ENCODE peak calls at places on chromosome 4, in nine cellular contexts. One of them, this sample, is unnamed.

GRCh38 chr4:182143822-182144620 is 99.2 kb upstream of the TENM3 start:
- DNase-seq in fibroblast of mammary gland: peak
- DNase-seq in A549: peak
- DNase-seq in astrocyte of the spinal cord: peak
- DNase-seq in neural crest cell: peak
- DNase-seq in bronchial epithelial cell: no peak
- DNase-seq in choroid plexus epithelial cell: peak
- DNase-seq in A673: peak
- DNase-seq in CD4-positive, alpha-beta T cell: no peak
- DNase-seq in this sample: peak

GRCh38 chr4:121192500-121192899 is 28.4 kb upstream of the TNIP3 start:
- DNase-seq in A673: peak
- DNase-seq in choroid plexus epithelial cell: peak
- DNase-seq in bronchial epithelial cell: peak
- DNase-seq in A549: no peak
- DNase-seq in fibroblast of mammary gland: peak
- DNase-seq in astrocyte of the spinal cord: peak
- DNase-seq in neural crest cell: peak
- DNase-seq in CD4-positive, alpha-beta T cell: no peak
- DNase-seq in this sample: no peak

GRCh38 chr4:121256346-121256745 is 92.2 kb upstream of the TNIP3 start:
- DNase-seq in A673: peak
- DNase-seq in choroid plexus epithelial cell: peak
- DNase-seq in A549: no peak
- DNase-seq in neural crest cell: no peak
- DNase-seq in fibroblast of mammary gland: peak
- DNase-seq in bronchial epithelial cell: peak
- DNase-seq in astrocyte of the spinal cord: peak
- DNase-seq in CD4-positive, alpha-beta T cell: peak
- DNase-seq in this sample: no peak

GRCh38 chr4:123102897-123103489 is 180.6 kb upstream of the NUDT6 start:
- DNase-seq in CD4-positive, alpha-beta T cell: no peak
- DNase-seq in bronchial epithelial cell: peak
- DNase-seq in A673: peak
- DNase-seq in astrocyte of the spinal cord: peak
- DNase-seq in choroid plexus epithelial cell: peak
- DNase-seq in A549: peak
- DNase-seq in fibroblast of mammary gland: peak
- DNase-seq in neural crest cell: no peak
- DNase-seq in this sample: no peak

GRCh38 chr4:54645830-54646229 is 11.9 kb upstream of the KIT start:
- DNase-seq in neural crest cell: no peak
- DNase-seq in fibroblast of mammary gland: no peak
- DNase-seq in CD4-positive, alpha-beta T cell: no peak
- DNase-seq in A549: no peak
- DNase-seq in bronchial epithelial cell: no peak
- DNase-seq in choroid plexus epithelial cell: no peak
- DNase-seq in A673: no peak
- DNase-seq in astrocyte of the spinal cord: no peak
- DNase-seq in this sample: no peak

GRCh38 chr4:41734366-41734765 is 14.2 kb downstream of the PHOX2B start:
- DNase-seq in fibroblast of mammary gland: no peak
- DNase-seq in choroid plexus epithelial cell: no peak
- DNase-seq in neural crest cell: no peak
- DNase-seq in astrocyte of the spinal cord: no peak
- DNase-seq in bronchial epithelial cell: peak
- DNase-seq in A673: no peak
- DNase-seq in CD4-positive, alpha-beta T cell: no peak
- DNase-seq in A549: no peak
- DNase-seq in this sample: no peak

GRCh38 chr4:48333587-48333986 is 7.7 kb upstream of the SLAIN2 start:
- DNase-seq in bronchial epithelial cell: no peak
- DNase-seq in A549: no peak
- DNase-seq in A673: no peak
- DNase-seq in fibroblast of mammary gland: no peak
- DNase-seq in neural crest cell: no peak
- DNase-seq in CD4-positive, alpha-beta T cell: no peak
- DNase-seq in astrocyte of the spinal cord: no peak
- DNase-seq in choroid plexus epithelial cell: no peak
- DNase-seq in this sample: no peak

GRCh38 chr4:140635606-140636005 is 66.8 kb upstream of the UCP1 start:
- DNase-seq in CD4-positive, alpha-beta T cell: no peak
- DNase-seq in choroid plexus epithelial cell: peak
- DNase-seq in astrocyte of the spinal cord: peak
- DNase-seq in bronchial epithelial cell: peak
- DNase-seq in neural crest cell: no peak
- DNase-seq in fibroblast of mammary gland: no peak
- DNase-seq in A549: peak
- DNase-seq in A673: no peak
- DNase-seq in this sample: no peak

GRCh38 chr4:137116144-137116543 is 416.1 kb downstream of the PCDH18 start:
- DNase-seq in astrocyte of the spinal cord: peak
- DNase-seq in CD4-positive, alpha-beta T cell: no peak
- DNase-seq in A673: no peak
- DNase-seq in choroid plexus epithelial cell: no peak
- DNase-seq in neural crest cell: no peak
- DNase-seq in A549: no peak
- DNase-seq in fibroblast of mammary gland: peak
- DNase-seq in bronchial epithelial cell: peak
- DNase-seq in this sample: no peak

GRCh38 chr4:81040175-81040659 is 9.7 kb downstream of the BMP3 start:
- DNase-seq in bronchial epithelial cell: peak
- DNase-seq in A673: peak
- DNase-seq in CD4-positive, alpha-beta T cell: no peak
- DNase-seq in astrocyte of the spinal cord: peak
- DNase-seq in A549: no peak
- DNase-seq in choroid plexus epithelial cell: peak
- DNase-seq in neural crest cell: no peak
- DNase-seq in fibroblast of mammary gland: peak
- DNase-seq in this sample: no peak

GRCh38 chr4:176920694-176921093 is 128.0 kb upstream of the VEGFC start:
- DNase-seq in A549: no peak
- DNase-seq in A673: no peak
- DNase-seq in bronchial epithelial cell: peak
- DNase-seq in choroid plexus epithelial cell: peak
- DNase-seq in fibroblast of mammary gland: peak
- DNase-seq in CD4-positive, alpha-beta T cell: no peak
- DNase-seq in astrocyte of the spinal cord: peak
- DNase-seq in neural crest cell: no peak
- DNase-seq in this sample: no peak

GRCh38 chr4:128942547-128942946 is 133.0 kb downstream of the JADE1 start:
- DNase-seq in A549: no peak
- DNase-seq in choroid plexus epithelial cell: peak
- DNase-seq in bronchial epithelial cell: no peak
- DNase-seq in A673: no peak
- DNase-seq in fibroblast of mammary gland: no peak
- DNase-seq in astrocyte of the spinal cord: peak
- DNase-seq in CD4-positive, alpha-beta T cell: no peak
- DNase-seq in neural crest cell: no peak
- DNase-seq in this sample: no peak

GRCh38 chr4:165383757-165384156 is 4.9 kb downstream of the CPE start:
- DNase-seq in fibroblast of mammary gland: peak
- DNase-seq in A549: no peak
- DNase-seq in bronchial epithelial cell: peak
- DNase-seq in neural crest cell: no peak
- DNase-seq in A673: no peak
- DNase-seq in choroid plexus epithelial cell: peak
- DNase-seq in CD4-positive, alpha-beta T cell: no peak
- DNase-seq in astrocyte of the spinal cord: peak
- DNase-seq in this sample: no peak

GRCh38 chr4:81631958-81632439 is 160.3 kb upstream of the RASGEF1B start:
- DNase-seq in A673: peak
- DNase-seq in A549: no peak
- DNase-seq in bronchial epithelial cell: peak
- DNase-seq in choroid plexus epithelial cell: peak
- DNase-seq in CD4-positive, alpha-beta T cell: no peak
- DNase-seq in fibroblast of mammary gland: peak
- DNase-seq in astrocyte of the spinal cord: peak
- DNase-seq in neural crest cell: no peak
- DNase-seq in this sample: no peak

GRCh38 chr4:962231-963208 is 10.8 kb downstream of the DGKQ start:
- DNase-seq in A549: no peak
- DNase-seq in A673: no peak
- DNase-seq in CD4-positive, alpha-beta T cell: no peak
- DNase-seq in astrocyte of the spinal cord: no peak
- DNase-seq in bronchial epithelial cell: no peak
- DNase-seq in fibroblast of mammary gland: no peak
- DNase-seq in neural crest cell: no peak
- DNase-seq in choroid plexus epithelial cell: no peak
- DNase-seq in this sample: no peak

GRCh38 chr4:98963538-98964433 is 31.7 kb upstream of the METAP1 start:
- DNase-seq in A549: no peak
- DNase-seq in neural crest cell: no peak
- DNase-seq in choroid plexus epithelial cell: no peak
- DNase-seq in astrocyte of the spinal cord: peak
- DNase-seq in fibroblast of mammary gland: peak
- DNase-seq in bronchial epithelial cell: peak
- DNase-seq in A673: no peak
- DNase-seq in CD4-positive, alpha-beta T cell: no peak
- DNase-seq in this sample: no peak

GRCh38 chr4:109816082-109816442 is 500 bp downstream of the GAR1 start:
- DNase-seq in neural crest cell: no peak
- DNase-seq in choroid plexus epithelial cell: no peak
- DNase-seq in bronchial epithelial cell: no peak
- DNase-seq in A673: no peak
- DNase-seq in astrocyte of the spinal cord: no peak
- DNase-seq in fibroblast of mammary gland: no peak
- DNase-seq in CD4-positive, alpha-beta T cell: peak
- DNase-seq in A549: no peak
- DNase-seq in this sample: no peak

DNA sequence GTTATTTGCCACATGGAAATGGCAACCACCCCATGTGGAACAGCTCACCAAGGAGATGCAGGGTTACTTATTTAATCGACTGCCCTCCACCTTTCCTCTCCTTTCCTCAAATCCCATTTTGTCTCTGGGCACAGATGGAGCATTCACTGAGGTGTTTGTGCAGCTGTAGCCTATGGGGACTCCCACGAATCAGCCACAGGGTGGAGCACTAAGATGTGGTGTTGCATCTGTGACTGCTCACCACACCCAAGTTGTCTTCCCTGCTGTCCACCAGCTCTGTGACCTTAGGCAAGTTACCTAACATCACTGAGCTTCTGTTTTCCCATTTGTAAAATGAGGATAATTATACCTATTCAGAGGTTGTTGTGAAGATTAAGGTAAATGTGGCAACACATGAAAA is 252.4 kb upstream of the CPEB2 start:
- DNase-seq in CD4-positive, alpha-beta T cell: no peak
- DNase-seq in neural crest cell: no peak
- DNase-seq in fibroblast of mammary gland: peak
- DNase-seq in bronchial epithelial cell: peak
- DNase-seq in astrocyte of the spinal cord: peak
- DNase-seq in A549: no peak
- DNase-seq in choroid plexus epithelial cell: peak
- DNase-seq in A673: peak
- DNase-seq in this sample: no peak
- TF ChIP-seq CTCF in CD4-positive, alpha-beta T cell: peak
- TF ChIP-seq CTCF in neural crest cell: peak
- TF ChIP-seq CTCF in fibroblast of mammary gland: peak
- TF ChIP-seq CTCF in bronchial epithelial cell: peak
- TF ChIP-seq CTCF in astrocyte of the spinal cord: peak
- TF ChIP-seq CTCF in A549: no peak
- TF ChIP-seq CTCF in choroid plexus epithelial cell: peak
- TF ChIP-seq CTCF in A673: peak
- TF ChIP-seq CTCF in this sample: peak

DNA sequence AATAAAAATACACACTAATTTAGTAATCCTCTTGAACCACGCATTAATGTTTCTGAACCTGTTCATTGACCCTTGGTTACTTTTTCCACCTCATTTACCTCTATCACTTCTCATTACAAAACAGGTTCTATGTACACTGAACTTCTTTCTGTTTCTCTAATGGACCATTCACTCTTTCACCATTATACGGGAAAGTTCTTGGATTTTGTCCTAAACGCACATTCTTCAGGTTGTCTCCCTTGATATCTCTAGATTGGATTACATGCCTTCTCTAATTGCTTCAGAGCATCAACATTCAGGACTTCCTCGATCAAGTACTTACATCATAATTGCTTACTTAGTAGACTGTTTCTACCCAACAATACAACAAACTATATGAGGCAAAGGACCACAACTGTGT is 359.4 kb upstream of the FSTL5 start:
- DNase-seq in bronchial epithelial cell: no peak
- DNase-seq in CD4-positive, alpha-beta T cell: no peak
- DNase-seq in choroid plexus epithelial cell: peak
- DNase-seq in neural crest cell: no peak
- DNase-seq in fibroblast of mammary gland: no peak
- DNase-seq in astrocyte of the spinal cord: peak
- DNase-seq in A673: peak
- DNase-seq in A549: no peak
- DNase-seq in this sample: no peak
- TF ChIP-seq CTCF in bronchial epithelial cell: no peak
- TF ChIP-seq CTCF in CD4-positive, alpha-beta T cell: no peak
- TF ChIP-seq CTCF in choroid plexus epithelial cell: no peak
- TF ChIP-seq CTCF in neural crest cell: no peak
- TF ChIP-seq CTCF in fibroblast of mammary gland: no peak
- TF ChIP-seq CTCF in astrocyte of the spinal cord: no peak
- TF ChIP-seq CTCF in A673: no peak
- TF ChIP-seq CTCF in A549: no peak
- TF ChIP-seq CTCF in this sample: no peak

DNA sequence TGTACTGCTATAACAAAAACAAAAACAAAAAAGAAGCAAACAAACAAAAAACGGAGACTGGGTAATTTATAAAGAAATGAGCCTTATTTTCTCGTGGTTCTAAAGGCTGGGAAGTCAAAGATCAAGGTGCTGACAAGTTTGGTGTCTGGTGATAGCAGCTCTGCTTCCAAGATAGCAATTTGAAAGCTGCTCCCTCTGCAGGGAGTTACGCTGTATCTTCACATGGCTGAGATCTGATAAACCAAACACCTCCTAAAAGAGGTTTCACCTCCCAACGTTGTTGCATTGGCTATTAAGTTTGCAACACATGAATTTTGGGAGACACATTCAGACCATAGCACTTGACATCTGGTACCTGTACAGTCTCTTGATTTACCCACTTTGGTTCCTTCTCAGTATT is 854.2 kb downstream of the CENPC start:
- DNase-seq in fibroblast of mammary gland: no peak
- DNase-seq in bronchial epithelial cell: no peak
- DNase-seq in neural crest cell: no peak
- DNase-seq in CD4-positive, alpha-beta T cell: no peak
- DNase-seq in choroid plexus epithelial cell: peak
- DNase-seq in A673: no peak
- DNase-seq in astrocyte of the spinal cord: no peak
- DNase-seq in A549: no peak
- DNase-seq in this sample: no peak
- TF ChIP-seq CTCF in fibroblast of mammary gland: no peak
- TF ChIP-seq CTCF in bronchial epithelial cell: no peak
- TF ChIP-seq CTCF in neural crest cell: no peak
- TF ChIP-seq CTCF in CD4-positive, alpha-beta T cell: no peak
- TF ChIP-seq CTCF in choroid plexus epithelial cell: peak
- TF ChIP-seq CTCF in A673: no peak
- TF ChIP-seq CTCF in astrocyte of the spinal cord: peak
- TF ChIP-seq CTCF in A549: no peak
- TF ChIP-seq CTCF in this sample: no peak

DNA sequence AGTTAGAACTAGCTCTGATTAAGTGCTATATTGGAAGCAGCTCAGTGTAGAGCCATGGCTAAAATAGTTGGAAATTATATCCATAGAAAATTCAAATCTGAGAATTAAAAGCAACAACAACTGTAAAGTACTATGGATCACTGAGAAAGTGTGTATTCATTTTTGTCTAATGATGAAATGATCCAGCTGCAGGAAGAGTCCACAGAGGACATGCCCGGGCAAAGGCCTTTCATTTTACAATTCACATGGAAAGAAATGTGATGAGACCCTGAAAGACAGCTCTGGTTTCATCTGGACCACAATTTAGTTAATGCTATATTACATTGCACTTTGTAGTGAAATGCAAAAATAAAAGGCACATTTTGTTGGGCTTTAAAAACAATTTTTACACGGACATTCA is 196.8 kb upstream of the FAT1 start:
- DNase-seq in A549: no peak
- DNase-seq in neural crest cell: no peak
- DNase-seq in fibroblast of mammary gland: peak
- DNase-seq in A673: no peak
- DNase-seq in choroid plexus epithelial cell: peak
- DNase-seq in CD4-positive, alpha-beta T cell: no peak
- DNase-seq in bronchial epithelial cell: peak
- DNase-seq in astrocyte of the spinal cord: peak
- DNase-seq in this sample: no peak
- TF ChIP-seq CTCF in A549: no peak
- TF ChIP-seq CTCF in neural crest cell: no peak
- TF ChIP-seq CTCF in fibroblast of mammary gland: no peak
- TF ChIP-seq CTCF in A673: no peak
- TF ChIP-seq CTCF in choroid plexus epithelial cell: no peak
- TF ChIP-seq CTCF in CD4-positive, alpha-beta T cell: no peak
- TF ChIP-seq CTCF in bronchial epithelial cell: no peak
- TF ChIP-seq CTCF in astrocyte of the spinal cord: no peak
- TF ChIP-seq CTCF in this sample: no peak